ENCODE peak calls at places on chromosomes 5 and 9, in five cellular contexts. H is transverse colon, F is Karpas-422, O is heart left ventricle, M is cardiac muscle cell. W is an unnamed sample. For H3K9me3, the result is how much of the 10 kb centered on the place peaks cover.

GRCh38 chr9:109640232-109641078 is 139.5 kb upstream of the PALM2AKAP2 start:
- DNase-seq in F (no peak), O (peak), M (peak), H (peak), W (peak)

GRCh38 chr9:110217656-110218099 is 9.7 kb upstream of the C9orf152 start:
- DNase-seq in O (no peak), F (peak), M (peak), H (no peak), W (no peak)

GRCh38 chr9:75233011-75233410 is 144.7 kb downstream of the OSTF1 start:
- DNase-seq in F (no peak), H (no peak), O (no peak), M (peak), W (no peak)

GRCh38 chr5:95986001-95986400 is 24.4 kb upstream of the ELL2 start:
- DNase-seq in F (no peak), M (no peak), O (no peak), H (no peak), W (no peak)

GRCh38 chr5:35773936-35774335 is 82.8 kb upstream of the IL7R start:
- DNase-seq in M (peak), F (no peak), O (no peak), H (no peak), W (no peak)

GRCh38 chr9:2771661-2772060 is 54.4 kb downstream of the KCNV2 start:
- DNase-seq in O (no peak), M (no peak), F (no peak), H (no peak), W (no peak)

GRCh38 chr9:124481115-124481514 is 26.1 kb downstream of the NR5A1 start:
- DNase-seq in H (no peak), M (no peak), F (no peak), O (no peak), W (no peak)

GRCh38 chr5:94113-94892 is 2.3 kb downstream of the PLEKHG4B start:
- DNase-seq in F (no peak), H (no peak), M (no peak), O (no peak), W (no peak)

GRCh38 chr9:121283856-121284732 is 16.1 kb downstream of the GSN start:
- DNase-seq in M (no peak), H (no peak), F (no peak), O (no peak), W (no peak)

GRCh38 chr9:132609829-132610228 is 27.4 kb downstream of the BARHL1 start:
- DNase-seq in H (no peak), F (no peak), M (peak), O (no peak), W (no peak)

GRCh38 chr9:119020284-119020683 is 349.0 kb downstream of the BRINP1 start:
- DNase-seq in F (no peak), O (peak), M (no peak), H (no peak), W (no peak)

GRCh38 chr5:174501461-174502069 is 222.8 kb upstream of the MSX2 start:
- DNase-seq in O (no peak), F (no peak), H (no peak), M (peak), W (no peak)

GRCh38 chr5:54807421-54807820 is 178.0 kb downstream of the ESM1 start:
- DNase-seq in O (no peak), H (no peak), F (no peak), M (peak), W (no peak)

GRCh38 chr9:91159664-91160121 is 202.0 kb downstream of the AUH start:
- DNase-seq in O (peak), M (peak), H (peak), F (no peak), W (no peak)

GRCh38 chr5:73861313-73861978 is 235.4 kb downstream of the ARHGEF28 start:
- DNase-seq in M (peak), F (no peak), H (no peak), O (no peak), W (no peak)

GRCh38 chr5:123752576-123752975 is 240.6 kb downstream of the CSNK1G3 start:
- DNase-seq in O (no peak), H (no peak), F (no peak), M (peak), W (no peak)

GRCh38 chr9:89466451-89467277 is 31.2 kb downstream of the SEMA4D start:
- DNase-seq in O (no peak), H (no peak), F (no peak), M (no peak), W (no peak)

GRCh38 chr5:66113160-66113559 is 30.9 kb upstream of the SREK1 start:
- DNase-seq in O (no peak), F (no peak), H (no peak), M (peak), W (no peak)

GRCh38 chr5:75048457-75048953 is 3.9 kb downstream of the GCNT4 start:
- DNase-seq in M (peak), H (no peak), O (no peak), F (no peak), W (no peak)

DNA sequence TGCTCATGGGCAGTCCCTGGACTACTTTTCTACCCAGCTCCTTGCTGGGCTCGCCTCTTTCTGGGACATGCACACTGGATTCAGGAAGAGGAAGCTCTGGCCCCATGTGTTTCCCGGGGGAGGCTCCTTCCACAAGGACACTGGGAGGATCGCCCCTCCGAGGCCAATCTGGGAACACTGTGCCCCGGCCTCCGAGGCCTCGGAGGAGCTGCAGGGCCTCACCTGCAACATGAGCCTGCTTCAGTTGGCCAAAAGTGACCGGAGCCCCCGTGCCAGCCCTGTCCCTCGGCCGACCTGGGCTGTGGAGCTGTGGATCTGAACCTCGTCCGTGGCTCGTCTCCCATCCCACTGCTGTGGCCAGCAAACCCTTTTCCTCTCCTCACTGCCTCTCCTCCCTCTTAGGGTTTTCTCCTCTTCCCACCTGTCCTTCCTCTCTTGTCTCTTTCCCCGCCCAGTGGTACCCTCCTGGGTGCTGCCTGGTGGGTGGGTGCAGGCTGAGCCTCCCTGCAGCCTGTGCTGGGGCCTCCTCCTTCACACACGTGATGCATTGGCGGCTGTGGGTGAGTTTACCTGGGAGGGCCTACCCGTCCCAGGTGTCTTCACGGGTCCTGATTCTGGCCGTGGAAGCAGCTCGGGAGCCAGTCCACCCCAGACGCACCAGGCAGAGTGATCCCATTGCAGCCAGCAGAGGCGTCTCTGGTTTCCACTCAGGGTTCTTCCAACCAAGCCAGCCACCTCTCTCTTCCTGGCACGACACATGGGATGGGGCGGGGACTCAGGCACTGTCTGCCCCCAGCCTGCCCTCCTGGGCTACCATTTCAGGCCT is 241.8 kb downstream of the CACNA1B start:
- DNase-seq in M (no peak), O (no peak), H (no peak), F (peak), W (no peak)
- H3K9me3 ChIP-seq in M (under half), O (under half), H (under half), F (under half), W (under half)

GRCh38 chr5:148831590-148832565 is 5.5 kb downstream of the ADRB2 start:
- DNase-seq in H (no peak), O (no peak), M (no peak), F (peak), W (peak)
- H3K27ac ChIP-seq in H (peak), O (peak), M (no peak), F (peak), W (no peak)

GRCh38 chr9:94269264-94269663 is 10.2 kb downstream of the ZNF169 start:
- DNase-seq in M (no peak), F (no peak), H (no peak), O (peak), W (no peak)

GRCh38 chr9:94270009-94270408 is 10.9 kb downstream of the ZNF169 start:
- DNase-seq in O (no peak), H (no peak), F (no peak), M (no peak), W (no peak)
- H3K4me3 ChIP-seq in O (no peak), H (no peak), F (no peak), M (no peak), W (no peak)

DNA sequence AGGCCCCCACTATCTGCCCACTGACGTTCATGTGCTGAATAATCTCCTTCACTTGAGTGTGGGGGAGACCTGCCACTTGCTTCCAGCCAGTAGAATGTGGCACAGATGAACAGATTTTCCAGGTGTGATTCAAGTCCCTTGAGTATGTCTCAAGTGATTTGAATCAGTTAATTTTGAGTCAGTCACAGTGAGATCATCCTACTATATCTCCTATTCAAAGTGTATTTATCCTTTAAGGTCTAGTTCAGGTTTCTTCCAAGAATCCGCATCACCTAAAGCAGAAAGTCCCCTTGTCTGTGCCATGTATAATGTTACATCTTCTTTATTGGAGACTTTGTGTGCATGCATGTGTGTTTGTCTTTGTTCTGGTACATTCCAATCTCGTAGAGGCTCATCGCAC is 208.3 kb upstream of the DAB2 start:
- DNase-seq in O (no peak), F (no peak), H (no peak), M (no peak), W (no peak)
- H3K9me3 ChIP-seq in O (under half), F (under half), H (under half), M (under half), W (under half)

DNA sequence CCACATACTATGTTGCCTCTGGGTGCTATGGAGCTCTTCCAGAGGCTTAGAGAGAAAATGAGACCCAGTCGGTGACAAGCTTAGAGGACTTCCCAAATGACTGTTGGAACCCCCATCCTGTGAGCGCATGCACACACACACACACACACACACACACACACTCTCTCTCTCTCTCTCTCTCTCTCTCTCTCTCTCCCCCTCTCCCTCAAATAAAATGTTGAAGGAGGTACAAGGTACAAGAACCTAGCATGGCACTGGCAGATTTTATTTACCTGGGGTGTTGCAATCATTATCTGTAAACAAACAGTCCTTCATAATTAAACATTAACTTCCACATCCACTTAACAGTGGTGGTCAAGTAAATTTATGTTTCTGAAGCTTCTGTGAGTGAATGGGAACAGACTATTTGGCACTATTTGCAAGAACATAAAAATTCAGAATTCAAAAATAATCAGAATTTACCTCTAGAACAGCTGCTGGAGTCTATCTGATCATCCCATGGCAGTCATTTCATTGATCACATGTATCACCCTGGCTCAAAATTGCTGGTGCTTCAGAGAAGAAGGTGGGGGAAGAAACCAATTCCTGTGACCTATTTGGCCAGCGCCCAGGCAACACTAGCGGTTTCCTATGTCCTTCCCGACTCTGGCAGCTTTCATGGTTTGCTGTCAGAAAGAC is 24.9 kb downstream of the TRPM3 start:
- DNase-seq in F (no peak), M (peak), H (peak), O (no peak), W (no peak)
- H3K27ac ChIP-seq in F (no peak), M (no peak), H (no peak), O (no peak), W (no peak)

GRCh38 chr9:34992376-34992951 is 2.9 kb downstream of the DNAJB5 start:
- DNase-seq in M (peak), F (no peak), O (peak), H (peak), W (peak)

GRCh38 chr9:34989946-34990635 is 546 bp downstream of the DNAJB5 start:
- DNase-seq in H (peak), O (peak), F (peak), M (peak), W (peak)

GRCh38 chr9:34993502-34994428 is 4.2 kb downstream of the DNAJB5 start:
- DNase-seq in O (peak), F (no peak), H (peak), M (peak), W (peak)

GRCh38 chr9:34990908-34991832 is 1.6 kb downstream of the DNAJB5 start:
- DNase-seq in O (peak), H (no peak), F (peak), M (no peak), W (no peak)

DNA sequence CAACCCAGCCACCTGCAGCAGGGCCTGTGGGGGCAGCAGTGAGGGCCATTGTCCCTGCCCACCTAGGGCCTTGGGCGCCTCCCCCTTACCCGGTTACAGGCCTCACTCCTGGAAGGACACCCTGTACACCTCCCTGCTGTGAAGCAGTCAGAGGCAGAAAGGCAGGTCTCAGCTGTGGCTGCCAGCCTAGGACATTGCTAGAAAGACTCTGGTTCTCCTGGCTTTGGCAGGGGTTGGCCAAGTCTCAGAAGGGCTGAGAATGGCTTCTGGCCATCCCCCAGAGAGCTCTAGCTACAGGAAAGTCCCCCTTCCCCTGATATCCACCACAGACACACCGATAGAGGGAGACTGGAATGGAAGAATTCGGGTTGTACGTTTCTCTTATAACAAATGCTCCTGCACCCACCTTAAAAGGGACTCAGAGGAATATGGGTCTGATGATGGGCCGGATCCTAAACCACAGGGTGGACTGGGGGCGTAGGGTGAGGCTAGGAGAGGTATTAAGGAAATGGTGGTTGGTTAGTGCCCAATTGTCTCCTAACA is 2.4 kb downstream of the DNAJB5 start:
- DNase-seq in H (no peak), F (peak), O (peak), M (peak), W (peak)
- H3K4me3 ChIP-seq in H (no peak), F (no peak), O (no peak), M (no peak), W (no peak)

DNA sequence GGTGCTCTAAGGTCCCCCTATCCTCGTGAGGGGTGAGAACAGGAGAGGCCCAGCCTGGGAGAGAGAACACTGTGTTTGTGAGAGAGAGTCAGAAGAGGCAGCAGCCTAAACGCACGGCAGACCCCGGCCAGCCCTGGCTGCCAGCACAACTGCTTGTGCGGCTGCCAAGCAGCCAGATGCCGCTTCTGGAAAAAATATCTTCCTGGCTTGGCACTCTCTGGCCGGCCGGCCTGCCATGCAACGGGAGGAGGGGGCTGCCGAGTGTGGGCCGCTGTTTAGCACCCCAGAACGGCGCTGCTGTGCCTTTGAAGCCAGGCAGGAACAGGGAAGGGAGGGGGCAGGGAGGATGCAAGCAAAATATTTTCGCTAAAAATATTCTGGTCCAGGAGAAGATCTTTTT is 105.0 kb downstream of the FGF18 start:
- DNase-seq in H (no peak), O (peak), M (peak), F (no peak), W (peak)
- H3K9me3 ChIP-seq in H (under half), O (under half), M (under half), F (under half), W (under half)

GRCh38 chr9:133685653-133686504 is 49.7 kb downstream of the DBH start:
- DNase-seq in H (no peak), F (no peak), O (peak), M (no peak), W (peak)
- H3K27ac ChIP-seq in H (no peak), F (no peak), O (no peak), M (no peak), W (no peak)

GRCh38 chr9:98850851-98851729 is 43.6 kb downstream of the GALNT12 start:
- DNase-seq in H (no peak), M (no peak), O (no peak), F (no peak), W (no peak)
- H3K4me3 ChIP-seq in H (no peak), M (no peak), O (no peak), F (no peak), W (no peak)